ENCODE peak calls at places on chromosomes 16 and 17, in six cellular contexts. C, X, B, K, F and Q are unnamed samples.

GRCh38 chr17:30957741-30958140 is 13.1 kb upstream of the RNF135 start:
- DNase-seq in F (no peak), C (no peak), B (no peak), K (no peak), X (no peak), Q (no peak)

GRCh38 chr17:52536466-52536865 is 378.0 kb upstream of the CA10 start:
- DNase-seq in F (no peak), C (no peak), K (no peak), B (no peak), X (no peak), Q (no peak)

GRCh38 chr17:8900626-8901585 is 33.4 kb upstream of the PIK3R6 start:
- DNase-seq in F (no peak), X (no peak), K (no peak), C (peak; percentile 22), B (no peak), Q (no peak)

GRCh38 chr16:11135167-11135973 is 120.6 kb downstream of the SOCS1 start:
- DNase-seq in C (no peak), F (no peak), B (no peak), X (no peak), K (peak; percentile 61), Q (no peak)

GRCh38 chr16:87658564-87659225 is 56.4 kb downstream of the JPH3 start:
- DNase-seq in B (no peak), C (no peak), F (no peak), K (no peak), X (no peak), Q (no peak)

GRCh38 chr17:3976675-3977171 is 12.5 kb upstream of the ATP2A3 start:
- DNase-seq in B (no peak), F (peak; percentile 94), C (no peak), X (peak; percentile 90), K (no peak), Q (peak; percentile 92)

GRCh38 chr17:27551701-27552466 is 79.1 kb upstream of the LGALS9 start:
- DNase-seq in C (peak; percentile 88), K (peak; percentile 37), F (peak; percentile 75), B (no peak), X (peak; percentile 66), Q (no peak)

GRCh38 chr17:37278247-37278894 is 97.4 kb upstream of the C17orf78 start:
- DNase-seq in F (no peak), K (no peak), B (no peak), C (no peak), X (no peak), Q (no peak)

GRCh38 chr17:77286641-77287431 is 146.1 kb downstream of the SEC14L1 start:
- DNase-seq in B (no peak), C (no peak), F (peak; percentile 90), K (peak; percentile 98), X (peak; percentile 86), Q (peak; percentile 82)

GRCh38 chr17:16342979-16343378 is 10.3 kb downstream of the CENPV start:
- DNase-seq in C (no peak), F (no peak), X (no peak), K (no peak), B (no peak), Q (no peak)

GRCh38 chr17:43905985-43906852 is 1.1 kb downstream of the MPP2 start:
- DNase-seq in B (no peak), C (peak; percentile 92), X (no peak), K (no peak), F (peak; percentile 58), Q (peak; percentile 61)

GRCh38 chr17:27965224-27965623 is 72.1 kb upstream of the LYRM9 start:
- DNase-seq in B (no peak), C (no peak), X (no peak), F (no peak), K (no peak), Q (no peak)

GRCh38 chr17:37519241-37519985 is 29.7 kb downstream of the DUSP14 start:
- DNase-seq in C (no peak), B (no peak), F (no peak), K (no peak), X (no peak), Q (no peak)

GRCh38 chr16:17446661-17447060 is 24.1 kb downstream of the XYLT1 start:
- DNase-seq in K (no peak), X (no peak), B (no peak), F (no peak), C (no peak), Q (no peak)

GRCh38 chr16:54633943-54634362 is 296.7 kb upstream of the IRX5 start:
- DNase-seq in F (no peak), X (no peak), C (peak; percentile 59), K (peak; percentile 43), B (no peak), Q (no peak)

GRCh38 chr17:80730739-80731138 is 186.1 kb downstream of the RPTOR start:
- DNase-seq in X (no peak), B (no peak), F (no peak), K (no peak), C (no peak), Q (no peak)

GRCh38 chr16:83344014-83344413 is 463.8 kb upstream of the HSBP1 start:
- DNase-seq in F (no peak), C (no peak), K (peak; percentile 40), X (no peak), B (no peak), Q (no peak)

GRCh38 chr17:70848785-70849184 is 679.5 kb downstream of the KCNJ2 start:
- DNase-seq in C (no peak), B (no peak), X (no peak), F (no peak), K (no peak), Q (no peak)

GRCh38 chr17:74763565-74764387 is 12.4 kb downstream of the NAT9 start:
- DNase-seq in C (no peak), F (peak; percentile 81), B (no peak), K (no peak), X (peak; percentile 91), Q (no peak)

GRCh38 chr16:586047-586644 is 3.7 kb upstream of the RAB40C start:
- DNase-seq in F (no peak), C (no peak), X (no peak), B (no peak), K (no peak), Q (no peak)

GRCh38 chr17:47220531-47220999 is 11.4 kb downstream of the MYL4 start:
- DNase-seq in F (no peak), X (no peak), B (no peak), C (no peak), K (no peak), Q (no peak)

GRCh38 chr16:30805370-30806169 is 18.6 kb upstream of the ZNF629 start:
- DNase-seq in F (peak; percentile 86), C (peak; percentile 85), K (peak; percentile 70), B (peak; percentile 38), X (peak; percentile 90), Q (peak; percentile 93)

GRCh38 chr17:5793899-5794298 is 209.6 kb upstream of the NLRP1 start:
- DNase-seq in C (peak; percentile 81), F (no peak), K (peak; percentile 33), X (no peak), B (no peak), Q (no peak)

GRCh38 chr17:60792250-60792898 is 114.7 kb downstream of the BCAS3 start:
- DNase-seq in K (no peak), C (no peak), X (no peak), F (no peak), B (no peak), Q (no peak)

GRCh38 chr17:60790205-60790604 is 112.6 kb downstream of the BCAS3 start:
- DNase-seq in F (no peak), K (no peak), X (no peak), C (no peak), B (no peak), Q (no peak)
- H3K27ac ChIP-seq in F (no peak overlapping the region), K (no peak overlapping the region), X (no peak overlapping the region), C (no peak overlapping the region), B (no peak overlapping the region), Q (no peak overlapping the region)

GRCh38 chr17:57669671-57670529 is 75.2 kb downstream of the CCDC182 start:
- DNase-seq in B (no peak), X (no peak), K (no peak), C (no peak), F (peak; percentile 11), Q (no peak)

GRCh38 chr17:57672971-57673370 is 72.1 kb downstream of the CCDC182 start:
- DNase-seq in K (peak; percentile 10), C (no peak), B (no peak), F (peak; percentile 6), X (no peak), Q (no peak)

GRCh38 chr17:57672205-57672632 is 72.9 kb downstream of the CCDC182 start:
- DNase-seq in X (no peak), F (peak; percentile 15), C (no peak), B (peak; percentile 8), K (peak; percentile 93), Q (no peak)

GRCh38 chr17:57670769-57671545 is 74.1 kb downstream of the CCDC182 start:
- DNase-seq in F (peak; percentile 10), B (no peak), K (peak; percentile 14), X (no peak), C (no peak), Q (no peak)

GRCh38 chr17:57671546-57672204 is 73.4 kb downstream of the CCDC182 start:
- DNase-seq in B (peak; percentile 40), K (no peak), X (peak; percentile 72), F (peak; percentile 55), C (peak; percentile 86), Q (peak; percentile 76)
- H3K4me3 ChIP-seq in B (no peak overlapping the region), K (no peak overlapping the region), X (no peak overlapping the region), F (no peak overlapping the region), C (no peak overlapping the region), Q (no peak overlapping the region)

DNA sequence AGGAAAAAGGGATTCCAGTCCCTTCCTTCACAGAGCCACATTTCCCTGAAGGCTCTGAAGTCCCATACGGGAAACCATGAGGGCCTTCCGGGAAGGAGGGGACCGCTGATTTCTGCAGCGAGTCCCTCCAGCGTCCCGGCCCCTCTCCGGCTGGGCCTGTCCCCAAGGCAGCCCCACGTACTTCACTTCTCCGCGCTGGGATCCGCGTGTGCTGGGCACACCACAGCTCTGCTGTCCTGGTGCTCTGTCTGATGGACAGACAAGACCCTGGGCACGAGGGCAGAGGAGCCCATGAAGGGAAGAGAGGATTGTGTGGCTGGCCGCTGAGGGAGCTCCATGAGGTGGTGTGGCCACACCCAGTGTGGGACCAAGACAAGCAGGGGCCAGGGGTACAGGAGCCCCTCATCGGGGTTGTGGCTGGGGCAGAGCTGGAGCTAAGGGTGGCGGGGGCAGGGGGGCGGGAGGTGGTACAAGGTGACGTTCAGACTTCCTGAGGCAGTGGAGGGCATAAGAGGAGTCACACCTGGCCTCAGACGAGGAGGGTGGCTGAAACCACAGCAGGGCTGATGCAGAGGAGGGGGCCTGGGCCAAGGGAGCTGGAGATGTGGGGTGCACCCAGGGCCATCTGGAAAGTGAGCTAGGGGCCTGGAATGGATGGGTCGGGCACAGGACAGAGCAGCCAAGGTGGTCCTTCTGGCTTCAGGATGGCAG is 57.2 kb downstream of the PRMT7 start:
- DNase-seq in X (no peak), K (no peak), C (no peak), B (no peak), F (no peak), Q (no peak)
- H3K27ac ChIP-seq in X (no peak overlapping the region), K (no peak overlapping the region), C (no peak overlapping the region), B (no peak overlapping the region), F (no peak overlapping the region), Q (no peak overlapping the region)

DNA sequence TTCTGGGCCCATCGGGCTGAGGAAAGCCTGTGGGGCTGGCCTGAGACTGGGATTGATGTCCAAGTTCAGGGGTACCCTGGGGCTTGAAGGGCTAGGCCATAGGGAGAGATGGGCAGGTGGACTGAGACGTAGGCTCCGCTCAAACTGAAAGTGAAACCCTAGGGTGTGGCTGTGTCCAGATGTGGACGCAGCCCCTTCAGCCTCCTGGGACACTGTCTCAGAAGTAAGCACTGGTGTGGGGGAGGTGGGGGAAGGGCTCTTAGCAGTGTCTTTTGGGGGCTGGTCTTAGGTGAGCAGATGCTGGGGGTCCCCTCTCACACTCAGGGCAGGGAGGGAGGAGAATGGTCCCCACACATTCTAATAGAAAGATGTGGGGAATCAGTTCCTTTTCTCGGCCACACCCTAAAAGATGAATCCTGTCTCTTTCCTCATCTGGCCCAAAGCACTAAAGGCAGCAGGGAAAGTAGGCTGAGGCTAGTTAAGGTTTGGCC is 5.5 kb downstream of the FMNL1 start:
- DNase-seq in B (no peak), C (no peak), F (peak; percentile 40), K (no peak), X (no peak), Q (no peak)
- H3K4me3 ChIP-seq in B (peak overlapping the region; percentile 79), C (no peak overlapping the region), F (no peak overlapping the region), K (no peak overlapping the region), X (peak overlapping the region; percentile 76), Q (peak overlapping the region; percentile 60)